ENCODE peak calls at places on chromosomes 3 and 15, in ten cellular contexts. X is IMR-90; R is Peyer's patch; A is GM23248; E is sigmoid colon; N is ovary; K is CD8-positive, alpha-beta T cell; F is pancreas; D is stomach; P is endodermal cell. H is an unnamed sample.

GRCh38 chr3:52428151-52429005 is 16.5 kb downstream of the SEMA3G start:
- DNase-seq in X (peak), R (peak), A (peak), E (peak), N (peak), K (no peak), F (peak), D (peak), P (peak), H (peak)

GRCh38 chr15:101004500-101004899 is 85.3 kb downstream of the LRRK1 start:
- DNase-seq in X (no peak), R (no peak), A (no peak), E (peak), N (no peak), K (no peak), F (no peak), D (no peak), P (peak), H (no peak)

GRCh38 chr15:67120839-67121540 is 55.6 kb downstream of the SMAD3 start:
- DNase-seq in X (peak), R (peak), A (peak), E (peak), N (peak), K (peak), F (peak), D (peak), P (no peak), H (peak)

GRCh38 chr3:156207802-156208685 is 87.7 kb downstream of the KCNAB1 start:
- DNase-seq in X (peak), R (no peak), A (peak), E (no peak), N (no peak), K (no peak), F (no peak), D (no peak), P (no peak), H (no peak)

GRCh38 chr3:44825264-44825925 is 36.3 kb upstream of the TMEM42 start:
- DNase-seq in X (peak), R (no peak), A (peak), E (no peak), N (no peak), K (no peak), F (no peak), D (no peak), P (no peak), H (no peak)

GRCh38 chr15:71743861-71744382 is 66.4 kb upstream of the NR2E3 start:
- DNase-seq in X (peak), R (no peak), A (peak), E (no peak), N (peak), K (peak), F (peak), D (peak), P (peak), H (peak)

GRCh38 chr15:73389971-73390544 is 21.3 kb upstream of the HCN4 start:
- DNase-seq in X (peak), R (no peak), A (peak), E (no peak), N (no peak), K (no peak), F (no peak), D (no peak), P (no peak), H (no peak)

GRCh38 chr3:195106418-195106906 is 164.5 kb downstream of the XXYLT1 start:
- DNase-seq in X (peak), R (peak), A (peak), E (peak), N (peak), K (peak), F (peak), D (peak), P (peak), H (peak)

GRCh38 chr15:58511588-58511987 is 79.8 kb downstream of the LIPC start:
- DNase-seq in X (no peak), R (no peak), A (no peak), E (no peak), N (no peak), K (no peak), F (no peak), D (no peak), P (no peak), H (no peak)

GRCh38 chr3:188153498-188153948 is 434 bp upstream of the LPP start:
- DNase-seq in X (peak), R (peak), A (peak), E (peak), N (peak), K (no peak), F (peak), D (peak), P (peak), H (peak)

GRCh38 chr15:90665288-90666134 is 51.6 kb upstream of the BLM start:
- DNase-seq in X (peak), R (peak), A (peak), E (peak), N (peak), K (no peak), F (peak), D (peak), P (no peak), H (peak)

GRCh38 chr3:63942513-63942912 is 30.3 kb upstream of the SCAANT1 start:
- DNase-seq in X (no peak), R (no peak), A (no peak), E (no peak), N (no peak), K (no peak), F (no peak), D (no peak), P (no peak), H (no peak)

DNA sequence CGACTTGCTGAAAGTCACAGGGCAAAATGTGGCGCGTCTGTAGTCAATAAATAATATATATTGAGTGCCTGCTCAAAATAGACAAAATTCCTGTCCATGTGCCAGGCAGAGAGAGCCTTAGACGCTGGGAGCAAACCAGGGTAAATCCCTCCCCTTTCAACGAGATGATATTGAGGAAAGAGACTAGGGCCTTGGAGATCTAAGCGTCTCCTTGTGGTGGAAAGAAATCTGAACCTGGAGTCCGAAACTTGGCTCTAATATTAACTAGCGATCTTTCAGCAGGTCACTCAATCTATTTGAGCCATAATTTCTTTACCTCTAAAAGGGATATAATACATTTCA is 348 bp upstream of the DPP8 start:
- DNase-seq in X (no peak), R (no peak), A (no peak), E (no peak), N (no peak), K (no peak), F (no peak), D (no peak), P (no peak), H (no peak)
- H3K27ac ChIP-seq in X (no peak), R (peak), A (no peak), E (peak), N (no peak), K (no peak), F (peak), D (no peak), P (no peak), H (peak)

DNA sequence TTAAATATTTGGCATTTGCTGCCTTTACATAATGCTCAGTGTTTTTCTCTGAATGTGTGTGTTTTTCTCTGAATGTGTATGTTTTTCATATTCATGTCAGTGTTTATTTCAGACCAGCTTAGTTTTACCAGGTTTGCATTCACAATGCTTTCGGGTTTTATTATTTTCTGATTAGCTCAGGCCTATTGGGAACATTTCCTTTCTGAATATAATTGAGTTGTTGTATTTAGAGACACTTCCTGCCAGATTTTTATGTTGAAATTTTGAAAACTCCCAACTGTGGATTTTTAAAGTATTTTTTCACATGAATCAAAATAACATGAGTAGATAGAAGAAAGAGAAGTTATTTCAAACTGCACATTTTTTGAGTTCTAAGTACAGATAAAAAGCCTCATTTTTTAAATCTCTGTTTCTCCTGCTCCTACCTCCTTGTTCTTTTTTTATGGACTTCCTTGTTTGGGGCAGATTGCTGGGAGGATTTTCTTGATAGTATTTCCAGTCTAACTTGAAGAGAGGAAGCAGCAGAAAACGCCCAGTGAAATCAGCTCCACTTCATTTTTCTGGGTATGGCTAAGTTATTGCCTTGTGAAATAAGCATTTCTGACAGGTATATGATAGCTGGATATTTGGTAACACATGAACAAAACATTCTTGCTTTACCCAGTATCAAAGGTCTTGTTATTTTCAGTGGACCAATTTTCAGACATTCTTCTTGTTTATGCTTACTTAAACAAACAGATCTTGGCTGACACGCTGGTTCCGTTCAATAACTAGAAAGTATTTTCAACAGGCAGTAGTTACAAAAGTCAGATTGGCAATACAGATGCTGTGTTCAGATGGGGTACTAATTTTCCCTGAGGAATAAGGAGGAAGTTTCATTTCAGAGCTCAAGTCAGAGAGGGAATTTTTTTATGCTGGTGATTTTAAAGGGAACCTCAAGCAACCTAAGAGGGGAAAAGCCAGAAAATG is 70.6 kb downstream of the RIOX2 start:
- DNase-seq in X (no peak), R (no peak), A (peak), E (no peak), N (no peak), K (no peak), F (no peak), D (no peak), P (no peak), H (no peak)
- H3K27ac ChIP-seq in X (no peak), R (no peak), A (no peak), E (peak), N (no peak), K (no peak), F (peak), D (no peak), P (no peak), H (no peak)

DNA sequence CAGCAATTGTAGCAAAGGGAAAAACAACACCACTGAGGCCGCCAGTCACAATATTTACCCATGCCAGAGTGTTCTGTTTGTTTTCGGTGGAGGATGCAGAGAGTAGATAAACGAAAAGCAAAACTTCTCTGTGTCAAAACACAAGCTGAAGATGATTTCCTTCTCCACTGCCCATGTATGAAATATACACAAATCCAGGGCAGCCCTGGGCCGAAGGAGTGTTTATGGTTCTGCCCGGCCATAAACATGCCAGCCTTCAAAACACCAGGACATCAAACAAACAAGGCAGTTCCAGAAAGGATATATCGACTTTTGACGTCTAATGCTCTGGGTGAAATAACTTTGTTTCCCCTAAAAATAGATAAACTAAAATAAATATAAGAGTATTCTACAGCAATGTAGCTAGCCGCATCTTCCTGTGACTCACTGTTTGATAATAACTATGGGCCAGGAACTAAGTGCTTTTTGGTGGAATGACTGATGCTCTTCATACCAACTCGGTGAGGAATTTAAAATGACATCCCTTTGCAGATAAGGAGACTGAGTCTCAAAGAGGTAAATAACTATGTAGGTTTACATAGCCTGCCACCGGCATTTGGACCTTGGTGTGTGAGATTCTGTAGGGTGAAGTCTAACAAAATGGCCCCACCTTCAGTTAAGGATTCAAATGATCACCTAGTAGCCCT is 82.8 kb downstream of the MAGI1 start:
- DNase-seq in X (peak), R (no peak), A (peak), E (no peak), N (no peak), K (no peak), F (no peak), D (no peak), P (no peak), H (no peak)
- H3K27ac ChIP-seq in X (peak), R (no peak), A (peak), E (no peak), N (no peak), K (no peak), F (peak), D (peak), P (no peak), H (peak)

DNA sequence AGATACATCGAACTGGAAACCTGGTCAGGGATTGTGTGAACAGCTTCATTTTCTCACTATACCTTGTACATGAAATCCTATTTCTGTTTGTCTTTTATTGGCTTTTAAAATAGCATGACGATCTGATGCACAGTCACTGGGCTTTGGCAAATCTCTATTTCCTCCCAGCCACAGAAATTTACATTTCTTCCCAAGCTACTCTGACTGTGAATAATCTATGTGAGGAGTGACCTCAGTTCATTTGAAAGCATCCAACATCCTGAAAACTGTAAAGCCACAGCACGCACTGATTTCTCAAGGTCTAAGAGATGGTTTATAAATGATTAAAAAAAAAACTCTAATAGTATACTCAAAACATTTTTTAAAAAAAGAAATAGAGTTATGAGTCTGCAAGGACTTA is 450.3 kb downstream of the IL5RA start:
- DNase-seq in X (peak), R (no peak), A (no peak), E (no peak), N (no peak), K (no peak), F (no peak), D (no peak), P (no peak), H (no peak)
- H3K27ac ChIP-seq in X (peak), R (no peak), A (no peak), E (no peak), N (no peak), K (no peak), F (no peak), D (no peak), P (no peak), H (no peak)

GRCh38 chr3:79052054-79052681 is 715.6 kb downstream of the ROBO1 start:
- DNase-seq in X (no peak), R (no peak), A (no peak), E (no peak), N (no peak), K (no peak), F (no peak), D (no peak), P (peak), H (no peak)
- H3K27ac ChIP-seq in X (no peak), R (no peak), A (no peak), E (no peak), N (no peak), K (no peak), F (no peak), D (no peak), P (no peak), H (no peak)

H was measured in tibial artery.